ENCODE peak calls at places on chromosomes 11 and 22, in seven cellular contexts. One of them, this sample, is unnamed.

GRCh38 chr11:110125632-110126031 is 32.4 kb downstream of the ZC3H12C start:
- DNase-seq in IMR-90: peak
- DNase-seq in caudate nucleus: no peak
- DNase-seq in cardiac muscle cell: peak
- DNase-seq in CD4-positive, alpha-beta T cell: no peak
- DNase-seq in fibroblast of lung: no peak
- DNase-seq in right lobe of liver: no peak
- DNase-seq in this sample: no peak

GRCh38 chr11:132430352-132431091 is 1060.1 kb downstream of the NTM start:
- DNase-seq in IMR-90: no peak
- DNase-seq in caudate nucleus: no peak
- DNase-seq in cardiac muscle cell: peak
- DNase-seq in CD4-positive, alpha-beta T cell: no peak
- DNase-seq in fibroblast of lung: peak
- DNase-seq in right lobe of liver: no peak
- DNase-seq in this sample: no peak

GRCh38 chr11:44172966-44173365 is 77.5 kb downstream of the EXT2 start:
- DNase-seq in IMR-90: no peak
- DNase-seq in caudate nucleus: no peak
- DNase-seq in cardiac muscle cell: no peak
- DNase-seq in CD4-positive, alpha-beta T cell: no peak
- DNase-seq in fibroblast of lung: no peak
- DNase-seq in right lobe of liver: no peak
- DNase-seq in this sample: no peak

GRCh38 chr11:123164732-123165450 is 30.2 kb downstream of the CLMP start:
- DNase-seq in IMR-90: peak
- DNase-seq in caudate nucleus: no peak
- DNase-seq in cardiac muscle cell: no peak
- DNase-seq in CD4-positive, alpha-beta T cell: no peak
- DNase-seq in fibroblast of lung: peak
- DNase-seq in right lobe of liver: no peak
- DNase-seq in this sample: no peak

GRCh38 chr22:39206491-39206890 is 38.3 kb downstream of the PDGFB start:
- DNase-seq in IMR-90: no peak
- DNase-seq in caudate nucleus: no peak
- DNase-seq in cardiac muscle cell: no peak
- DNase-seq in CD4-positive, alpha-beta T cell: no peak
- DNase-seq in fibroblast of lung: no peak
- DNase-seq in right lobe of liver: no peak
- DNase-seq in this sample: peak

GRCh38 chr22:17132112-17132511 is 11.0 kb upstream of the TMEM121B start:
- DNase-seq in IMR-90: no peak
- DNase-seq in caudate nucleus: no peak
- DNase-seq in cardiac muscle cell: no peak
- DNase-seq in CD4-positive, alpha-beta T cell: no peak
- DNase-seq in fibroblast of lung: no peak
- DNase-seq in right lobe of liver: no peak
- DNase-seq in this sample: no peak

GRCh38 chr11:88398372-88399140 is 61.0 kb upstream of the CTSC start:
- DNase-seq in IMR-90: peak
- DNase-seq in caudate nucleus: no peak
- DNase-seq in cardiac muscle cell: peak
- DNase-seq in CD4-positive, alpha-beta T cell: no peak
- DNase-seq in fibroblast of lung: peak
- DNase-seq in right lobe of liver: no peak
- DNase-seq in this sample: no peak

GRCh38 chr22:26385164-26385563 is 43.9 kb upstream of the ASPHD2 start:
- DNase-seq in IMR-90: no peak
- DNase-seq in caudate nucleus: no peak
- DNase-seq in cardiac muscle cell: no peak
- DNase-seq in CD4-positive, alpha-beta T cell: no peak
- DNase-seq in fibroblast of lung: no peak
- DNase-seq in right lobe of liver: no peak
- DNase-seq in this sample: no peak

GRCh38 chr22:35023692-35024363 is 42.1 kb upstream of the ISX start:
- DNase-seq in IMR-90: no peak
- DNase-seq in caudate nucleus: peak
- DNase-seq in cardiac muscle cell: peak
- DNase-seq in CD4-positive, alpha-beta T cell: peak
- DNase-seq in fibroblast of lung: peak
- DNase-seq in right lobe of liver: peak
- DNase-seq in this sample: peak

GRCh38 chr11:35555238-35555887 is 29.9 kb upstream of the PAMR1 start:
- DNase-seq in IMR-90: peak
- DNase-seq in caudate nucleus: no peak
- DNase-seq in cardiac muscle cell: no peak
- DNase-seq in CD4-positive, alpha-beta T cell: no peak
- DNase-seq in fibroblast of lung: peak
- DNase-seq in right lobe of liver: no peak
- DNase-seq in this sample: no peak

GRCh38 chr11:84747871-84748270 is 879.3 kb downstream of the DLG2 start:
- DNase-seq in IMR-90: no peak
- DNase-seq in caudate nucleus: no peak
- DNase-seq in cardiac muscle cell: no peak
- DNase-seq in CD4-positive, alpha-beta T cell: no peak
- DNase-seq in fibroblast of lung: no peak
- DNase-seq in right lobe of liver: no peak
- DNase-seq in this sample: no peak

GRCh38 chr11:116984186-116984585 is 114.0 kb downstream of the SIK3 start:
- DNase-seq in IMR-90: peak
- DNase-seq in caudate nucleus: no peak
- DNase-seq in cardiac muscle cell: peak
- DNase-seq in CD4-positive, alpha-beta T cell: no peak
- DNase-seq in fibroblast of lung: peak
- DNase-seq in right lobe of liver: no peak
- DNase-seq in this sample: no peak

GRCh38 chr11:18615628-18616392 is 16.2 kb downstream of the MISFA start:
- DNase-seq in IMR-90: peak
- DNase-seq in caudate nucleus: no peak
- DNase-seq in cardiac muscle cell: no peak
- DNase-seq in CD4-positive, alpha-beta T cell: no peak
- DNase-seq in fibroblast of lung: no peak
- DNase-seq in right lobe of liver: no peak
- DNase-seq in this sample: no peak

GRCh38 chr11:46900091-46900746 is 18.1 kb downstream of the LRP4 start:
- DNase-seq in IMR-90: no peak
- DNase-seq in caudate nucleus: no peak
- DNase-seq in cardiac muscle cell: no peak
- DNase-seq in CD4-positive, alpha-beta T cell: no peak
- DNase-seq in fibroblast of lung: no peak
- DNase-seq in right lobe of liver: no peak
- DNase-seq in this sample: no peak

GRCh38 chr22:32661296-32661695 is 140.2 kb upstream of the TIMP3 start:
- DNase-seq in IMR-90: peak
- DNase-seq in caudate nucleus: no peak
- DNase-seq in cardiac muscle cell: peak
- DNase-seq in CD4-positive, alpha-beta T cell: no peak
- DNase-seq in fibroblast of lung: peak
- DNase-seq in right lobe of liver: no peak
- DNase-seq in this sample: no peak

GRCh38 chr11:134045799-134046635 is 22.9 kb upstream of the JAM3 start:
- DNase-seq in IMR-90: no peak
- DNase-seq in caudate nucleus: peak
- DNase-seq in cardiac muscle cell: peak
- DNase-seq in CD4-positive, alpha-beta T cell: no peak
- DNase-seq in fibroblast of lung: no peak
- DNase-seq in right lobe of liver: peak
- DNase-seq in this sample: peak

GRCh38 chr22:45544588-45545170 is 42.0 kb downstream of the FBLN1 start:
- DNase-seq in IMR-90: peak
- DNase-seq in caudate nucleus: no peak
- DNase-seq in cardiac muscle cell: peak
- DNase-seq in CD4-positive, alpha-beta T cell: no peak
- DNase-seq in fibroblast of lung: peak
- DNase-seq in right lobe of liver: no peak
- DNase-seq in this sample: no peak

GRCh38 chr11:19934828-19935259 is 222.2 kb downstream of the NAV2 start:
- DNase-seq in IMR-90: peak
- DNase-seq in caudate nucleus: no peak
- DNase-seq in cardiac muscle cell: no peak
- DNase-seq in CD4-positive, alpha-beta T cell: no peak
- DNase-seq in fibroblast of lung: peak
- DNase-seq in right lobe of liver: no peak
- DNase-seq in this sample: no peak

GRCh38 chr11:61891331-61892084 is at the start of gene FADS3:
- DNase-seq in IMR-90: peak
- DNase-seq in caudate nucleus: peak
- DNase-seq in cardiac muscle cell: peak
- DNase-seq in CD4-positive, alpha-beta T cell: peak
- DNase-seq in fibroblast of lung: peak
- DNase-seq in right lobe of liver: peak
- DNase-seq in this sample: peak

GRCh38 chr11:36249271-36249670 is 40.0 kb downstream of the COMMD9 start:
- DNase-seq in IMR-90: peak
- DNase-seq in caudate nucleus: no peak
- DNase-seq in cardiac muscle cell: peak
- DNase-seq in CD4-positive, alpha-beta T cell: no peak
- DNase-seq in fibroblast of lung: peak
- DNase-seq in right lobe of liver: no peak
- DNase-seq in this sample: no peak

GRCh38 chr11:6635082-6635932 is 16.1 kb upstream of the TPP1 start:
- DNase-seq in IMR-90: peak
- DNase-seq in caudate nucleus: peak
- DNase-seq in cardiac muscle cell: peak
- DNase-seq in CD4-positive, alpha-beta T cell: no peak
- DNase-seq in fibroblast of lung: peak
- DNase-seq in right lobe of liver: peak
- DNase-seq in this sample: no peak

GRCh38 chr22:31857247-31857646 is 87.1 kb upstream of the YWHAH start:
- DNase-seq in IMR-90: no peak
- DNase-seq in caudate nucleus: peak
- DNase-seq in cardiac muscle cell: no peak
- DNase-seq in CD4-positive, alpha-beta T cell: no peak
- DNase-seq in fibroblast of lung: no peak
- DNase-seq in right lobe of liver: no peak
- DNase-seq in this sample: no peak

GRCh38 chr22:45966320-45966891 is 10.6 kb downstream of the WNT7B start:
- DNase-seq in IMR-90: no peak
- DNase-seq in caudate nucleus: no peak
- DNase-seq in cardiac muscle cell: no peak
- DNase-seq in CD4-positive, alpha-beta T cell: no peak
- DNase-seq in fibroblast of lung: no peak
- DNase-seq in right lobe of liver: no peak
- DNase-seq in this sample: no peak

GRCh38 chr11:93017821-93018690 is 48.6 kb downstream of the MTNR1B start:
- DNase-seq in IMR-90: no peak
- DNase-seq in caudate nucleus: no peak
- DNase-seq in cardiac muscle cell: peak
- DNase-seq in CD4-positive, alpha-beta T cell: no peak
- DNase-seq in fibroblast of lung: peak
- DNase-seq in right lobe of liver: peak
- DNase-seq in this sample: no peak

GRCh38 chr11:123301696-123302400 is 106.8 kb upstream of the CLMP start:
- DNase-seq in IMR-90: peak
- DNase-seq in caudate nucleus: peak
- DNase-seq in cardiac muscle cell: peak
- DNase-seq in CD4-positive, alpha-beta T cell: peak
- DNase-seq in fibroblast of lung: no peak
- DNase-seq in right lobe of liver: peak
- DNase-seq in this sample: peak

GRCh38 chr22:44848791-44849410 is 96.5 kb downstream of the ARHGAP8 start:
- DNase-seq in IMR-90: no peak
- DNase-seq in caudate nucleus: no peak
- DNase-seq in cardiac muscle cell: no peak
- DNase-seq in CD4-positive, alpha-beta T cell: no peak
- DNase-seq in fibroblast of lung: no peak
- DNase-seq in right lobe of liver: peak
- DNase-seq in this sample: no peak

GRCh38 chr11:117663826-117664225 is 133.2 kb downstream of the DSCAML1 start:
- DNase-seq in IMR-90: no peak
- DNase-seq in caudate nucleus: peak
- DNase-seq in cardiac muscle cell: no peak
- DNase-seq in CD4-positive, alpha-beta T cell: no peak
- DNase-seq in fibroblast of lung: no peak
- DNase-seq in right lobe of liver: no peak
- DNase-seq in this sample: no peak

GRCh38 chr11:79206951-79207350 is 233.9 kb downstream of the TENM4 start:
- DNase-seq in IMR-90: no peak
- DNase-seq in caudate nucleus: no peak
- DNase-seq in cardiac muscle cell: no peak
- DNase-seq in CD4-positive, alpha-beta T cell: no peak
- DNase-seq in fibroblast of lung: no peak
- DNase-seq in right lobe of liver: no peak
- DNase-seq in this sample: no peak

GRCh38 chr11:113817626-113818025 is 38.0 kb downstream of the CLDN25 start:
- DNase-seq in IMR-90: no peak
- DNase-seq in caudate nucleus: no peak
- DNase-seq in cardiac muscle cell: no peak
- DNase-seq in CD4-positive, alpha-beta T cell: no peak
- DNase-seq in fibroblast of lung: no peak
- DNase-seq in right lobe of liver: no peak
- DNase-seq in this sample: no peak
- H3K27ac ChIP-seq in IMR-90: no peak
- H3K27ac ChIP-seq in caudate nucleus: no peak
- H3K27ac ChIP-seq in cardiac muscle cell: peak
- H3K27ac ChIP-seq in CD4-positive, alpha-beta T cell: no peak
- H3K27ac ChIP-seq in fibroblast of lung: no peak
- H3K27ac ChIP-seq in right lobe of liver: no peak
- H3K27ac ChIP-seq in this sample: no peak

DNA sequence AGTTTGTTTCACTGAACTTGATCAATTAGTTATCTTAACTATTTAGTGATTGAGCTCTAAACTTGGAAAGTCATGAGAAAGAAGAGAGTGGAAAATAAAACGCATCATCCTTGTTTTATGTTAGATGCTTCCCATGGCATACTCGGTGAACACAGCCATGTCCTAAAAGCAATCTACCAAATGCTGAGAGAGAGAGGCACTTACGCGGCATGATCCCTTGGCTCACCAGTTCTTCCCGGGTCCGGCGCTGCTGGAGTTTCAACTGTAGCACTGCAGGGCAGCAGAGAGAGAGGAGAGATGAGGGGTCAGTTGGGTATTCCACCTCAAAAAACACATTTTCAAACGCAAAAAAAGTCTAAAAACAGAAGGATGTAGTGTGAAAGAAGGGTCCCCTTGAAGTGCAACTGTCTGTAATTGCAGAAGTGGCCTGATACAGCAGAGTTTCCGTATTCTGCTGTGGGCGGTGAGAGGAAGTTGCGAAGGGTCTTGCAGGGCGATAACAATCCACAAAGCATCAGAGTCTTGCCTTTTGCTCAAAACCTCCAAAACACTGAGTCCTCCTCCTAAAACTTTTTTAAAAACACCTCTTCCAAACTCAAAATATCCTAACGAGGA is 92.7 kb downstream of the SGSM3 start:
- DNase-seq in IMR-90: no peak
- DNase-seq in caudate nucleus: no peak
- DNase-seq in cardiac muscle cell: no peak
- DNase-seq in CD4-positive, alpha-beta T cell: peak
- DNase-seq in fibroblast of lung: no peak
- DNase-seq in right lobe of liver: no peak
- DNase-seq in this sample: no peak
- H3K27ac ChIP-seq in IMR-90: no peak
- H3K27ac ChIP-seq in caudate nucleus: no peak
- H3K27ac ChIP-seq in cardiac muscle cell: no peak
- H3K27ac ChIP-seq in CD4-positive, alpha-beta T cell: peak
- H3K27ac ChIP-seq in fibroblast of lung: no peak
- H3K27ac ChIP-seq in right lobe of liver: no peak
- H3K27ac ChIP-seq in this sample: peak

GRCh38 chr11:69335010-69335409 is 41.1 kb downstream of the MYEOV start:
- DNase-seq in IMR-90: no peak
- DNase-seq in caudate nucleus: no peak
- DNase-seq in cardiac muscle cell: no peak
- DNase-seq in CD4-positive, alpha-beta T cell: no peak
- DNase-seq in fibroblast of lung: no peak
- DNase-seq in right lobe of liver: no peak
- DNase-seq in this sample: peak
- H3K27ac ChIP-seq in IMR-90: no peak
- H3K27ac ChIP-seq in caudate nucleus: no peak
- H3K27ac ChIP-seq in cardiac muscle cell: no peak
- H3K27ac ChIP-seq in CD4-positive, alpha-beta T cell: no peak
- H3K27ac ChIP-seq in fibroblast of lung: no peak
- H3K27ac ChIP-seq in right lobe of liver: no peak
- H3K27ac ChIP-seq in this sample: no peak

GRCh38 chr22:23825246-23825905 is 13.4 kb downstream of the DERL3 start:
- DNase-seq in IMR-90: no peak
- DNase-seq in caudate nucleus: no peak
- DNase-seq in cardiac muscle cell: no peak
- DNase-seq in CD4-positive, alpha-beta T cell: no peak
- DNase-seq in fibroblast of lung: no peak
- DNase-seq in right lobe of liver: peak
- DNase-seq in this sample: no peak
- H3K27ac ChIP-seq in IMR-90: peak
- H3K27ac ChIP-seq in caudate nucleus: no peak
- H3K27ac ChIP-seq in cardiac muscle cell: peak
- H3K27ac ChIP-seq in CD4-positive, alpha-beta T cell: no peak
- H3K27ac ChIP-seq in fibroblast of lung: peak
- H3K27ac ChIP-seq in right lobe of liver: no peak
- H3K27ac ChIP-seq in this sample: no peak

This sample was measured in upper lobe of right lung.